ENCODE peak calls at places on chromosomes 4 and X, in five cellular contexts. One of them, this sample, is unnamed.

GRCh38 chrX:12390301-12390700 is 252.0 kb downstream of the FRMPD4 start:
- DNase-seq in neural crest cell: no peak
- DNase-seq in nephron progenitor cell: no peak
- DNase-seq in chondrocyte: no peak
- DNase-seq in psoas muscle: no peak
- DNase-seq in this sample: no peak

GRCh38 chr4:108483077-108483476 is 137.3 kb upstream of the RPL34 start:
- DNase-seq in neural crest cell: no peak
- DNase-seq in nephron progenitor cell: no peak
- DNase-seq in chondrocyte: no peak
- DNase-seq in psoas muscle: no peak
- DNase-seq in this sample: no peak

GRCh38 chr4:5054532-5054931 is 3.3 kb downstream of the STK32B start:
- DNase-seq in neural crest cell: no peak
- DNase-seq in nephron progenitor cell: no peak
- DNase-seq in chondrocyte: no peak
- DNase-seq in psoas muscle: no peak
- DNase-seq in this sample: no peak

GRCh38 chrX:117407449-117408170 is 709.0 kb downstream of the KLHL13 start:
- DNase-seq in neural crest cell: no peak
- DNase-seq in nephron progenitor cell: no peak
- DNase-seq in chondrocyte: no peak
- DNase-seq in psoas muscle: no peak
- DNase-seq in this sample: no peak

GRCh38 chr4:20252656-20253271 is 1.1 kb downstream of the SLIT2 start:
- DNase-seq in neural crest cell: peak
- DNase-seq in nephron progenitor cell: peak
- DNase-seq in chondrocyte: peak
- DNase-seq in psoas muscle: peak
- DNase-seq in this sample: peak

GRCh38 chr4:111028829-111029228 is 406.0 kb upstream of the PITX2 start:
- DNase-seq in neural crest cell: no peak
- DNase-seq in nephron progenitor cell: no peak
- DNase-seq in chondrocyte: no peak
- DNase-seq in psoas muscle: no peak
- DNase-seq in this sample: no peak

GRCh38 chr4:75737398-75737797 is 13.0 kb downstream of the USO1 start:
- DNase-seq in neural crest cell: no peak
- DNase-seq in nephron progenitor cell: no peak
- DNase-seq in chondrocyte: no peak
- DNase-seq in psoas muscle: no peak
- DNase-seq in this sample: no peak

GRCh38 chr4:2811830-2812599 is 19.1 kb downstream of the SH3BP2 start:
- DNase-seq in neural crest cell: peak
- DNase-seq in nephron progenitor cell: peak
- DNase-seq in chondrocyte: no peak
- DNase-seq in psoas muscle: peak
- DNase-seq in this sample: peak

GRCh38 chr4:74267998-74268606 is 40.2 kb upstream of the EPGN start:
- DNase-seq in neural crest cell: no peak
- DNase-seq in nephron progenitor cell: no peak
- DNase-seq in chondrocyte: no peak
- DNase-seq in psoas muscle: no peak
- DNase-seq in this sample: no peak

GRCh38 chr4:184476660-184477059 is 2.3 kb upstream of the IRF2 start:
- DNase-seq in neural crest cell: no peak
- DNase-seq in nephron progenitor cell: no peak
- DNase-seq in chondrocyte: no peak
- DNase-seq in psoas muscle: no peak
- DNase-seq in this sample: no peak

GRCh38 chr4:53586121-53586816 is 5.0 kb downstream of the LNX1 start:
- DNase-seq in neural crest cell: no peak
- DNase-seq in nephron progenitor cell: no peak
- DNase-seq in chondrocyte: no peak
- DNase-seq in psoas muscle: no peak
- DNase-seq in this sample: no peak

GRCh38 chr4:149746281-149746680 is 69.4 kb downstream of the IQCM start:
- DNase-seq in neural crest cell: no peak
- DNase-seq in nephron progenitor cell: no peak
- DNase-seq in chondrocyte: no peak
- DNase-seq in psoas muscle: no peak
- DNase-seq in this sample: no peak

GRCh38 chrX:109472939-109473713 is 8.8 kb downstream of the GUCY2F start:
- DNase-seq in neural crest cell: peak
- DNase-seq in nephron progenitor cell: peak
- DNase-seq in chondrocyte: no peak
- DNase-seq in psoas muscle: no peak
- DNase-seq in this sample: peak

GRCh38 chr4:151325320-151326246 is at the start of gene SH3D19:
- DNase-seq in neural crest cell: peak
- DNase-seq in nephron progenitor cell: peak
- DNase-seq in chondrocyte: peak
- DNase-seq in psoas muscle: peak
- DNase-seq in this sample: peak

GRCh38 chrX:153074262-153074899 is 2.1 kb downstream of the PNMA6A start:
- DNase-seq in neural crest cell: no peak
- DNase-seq in nephron progenitor cell: no peak
- DNase-seq in chondrocyte: no peak
- DNase-seq in psoas muscle: no peak
- DNase-seq in this sample: no peak

GRCh38 chr4:74546020-74546419 is 101.1 kb downstream of the AREG start:
- DNase-seq in neural crest cell: no peak
- DNase-seq in nephron progenitor cell: no peak
- DNase-seq in chondrocyte: no peak
- DNase-seq in psoas muscle: no peak
- DNase-seq in this sample: no peak

GRCh38 chr4:154822775-154823174 is 41.7 kb downstream of the RBM46 start:
- DNase-seq in neural crest cell: no peak
- DNase-seq in nephron progenitor cell: no peak
- DNase-seq in chondrocyte: no peak
- DNase-seq in psoas muscle: no peak
- DNase-seq in this sample: no peak

GRCh38 chr4:54677853-54678650 is 20.3 kb downstream of the KIT start:
- DNase-seq in neural crest cell: no peak
- DNase-seq in nephron progenitor cell: no peak
- DNase-seq in chondrocyte: no peak
- DNase-seq in psoas muscle: no peak
- DNase-seq in this sample: no peak

GRCh38 chr4:7472443-7473013 is 37.8 kb upstream of the PSAPL1 start:
- DNase-seq in neural crest cell: peak
- DNase-seq in nephron progenitor cell: peak
- DNase-seq in chondrocyte: no peak
- DNase-seq in psoas muscle: no peak
- DNase-seq in this sample: no peak

GRCh38 chrX:15816886-15817285 is 26.6 kb downstream of the ZRSR2 start:
- DNase-seq in neural crest cell: no peak
- DNase-seq in nephron progenitor cell: no peak
- DNase-seq in chondrocyte: no peak
- DNase-seq in psoas muscle: no peak
- DNase-seq in this sample: no peak

GRCh38 chrX:15815779-15816452 is 25.6 kb downstream of the ZRSR2 start:
- DNase-seq in neural crest cell: peak
- DNase-seq in nephron progenitor cell: peak
- DNase-seq in chondrocyte: no peak
- DNase-seq in psoas muscle: no peak
- DNase-seq in this sample: no peak

GRCh38 chrX:15820106-15821073 is 30.1 kb downstream of the ZRSR2 start:
- DNase-seq in neural crest cell: no peak
- DNase-seq in nephron progenitor cell: no peak
- DNase-seq in chondrocyte: no peak
- DNase-seq in psoas muscle: no peak
- DNase-seq in this sample: no peak

GRCh38 chrX:15814811-15815210 is 24.5 kb downstream of the ZRSR2 start:
- DNase-seq in neural crest cell: no peak
- DNase-seq in nephron progenitor cell: no peak
- DNase-seq in chondrocyte: no peak
- DNase-seq in psoas muscle: no peak
- DNase-seq in this sample: no peak

DNA sequence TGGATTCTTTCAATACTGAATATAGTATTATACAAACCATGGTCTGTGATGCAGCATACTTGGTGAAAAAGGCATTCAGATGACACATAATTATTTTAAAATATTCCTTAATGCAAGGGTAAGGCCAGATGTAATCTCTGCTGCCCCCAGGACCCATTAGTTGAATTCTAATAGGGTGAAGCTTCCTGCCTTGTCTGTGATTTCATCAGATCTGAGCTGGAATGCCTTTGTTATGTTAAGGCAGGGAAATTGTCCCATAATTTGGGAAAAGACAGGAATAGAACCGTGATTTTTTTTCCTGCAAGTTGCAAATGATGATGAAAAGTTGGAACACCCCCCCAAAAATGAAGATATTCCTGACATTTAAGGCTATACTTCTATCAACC is 26.2 kb downstream of the ZRSR2 start:
- DNase-seq in neural crest cell: no peak
- DNase-seq in nephron progenitor cell: no peak
- DNase-seq in chondrocyte: no peak
- DNase-seq in psoas muscle: no peak
- DNase-seq in this sample: no peak
- TF ChIP-seq CTCF in neural crest cell: no peak
- TF ChIP-seq CTCF in nephron progenitor cell: peak
- TF ChIP-seq CTCF in chondrocyte: no peak
- TF ChIP-seq CTCF in psoas muscle: no peak
- TF ChIP-seq CTCF in this sample: peak

GRCh38 chrX:45784590-45784989 is 583.9 kb upstream of the DIPK2B start:
- DNase-seq in neural crest cell: no peak
- DNase-seq in nephron progenitor cell: no peak
- DNase-seq in chondrocyte: no peak
- DNase-seq in psoas muscle: no peak
- DNase-seq in this sample: no peak

GRCh38 chrX:45783002-45783401 is 582.3 kb upstream of the DIPK2B start:
- DNase-seq in neural crest cell: no peak
- DNase-seq in nephron progenitor cell: no peak
- DNase-seq in chondrocyte: no peak
- DNase-seq in psoas muscle: no peak
- DNase-seq in this sample: no peak

GRCh38 chrX:45778621-45779020 is 577.9 kb upstream of the DIPK2B start:
- DNase-seq in neural crest cell: no peak
- DNase-seq in nephron progenitor cell: no peak
- DNase-seq in chondrocyte: no peak
- DNase-seq in psoas muscle: no peak
- DNase-seq in this sample: no peak

DNA sequence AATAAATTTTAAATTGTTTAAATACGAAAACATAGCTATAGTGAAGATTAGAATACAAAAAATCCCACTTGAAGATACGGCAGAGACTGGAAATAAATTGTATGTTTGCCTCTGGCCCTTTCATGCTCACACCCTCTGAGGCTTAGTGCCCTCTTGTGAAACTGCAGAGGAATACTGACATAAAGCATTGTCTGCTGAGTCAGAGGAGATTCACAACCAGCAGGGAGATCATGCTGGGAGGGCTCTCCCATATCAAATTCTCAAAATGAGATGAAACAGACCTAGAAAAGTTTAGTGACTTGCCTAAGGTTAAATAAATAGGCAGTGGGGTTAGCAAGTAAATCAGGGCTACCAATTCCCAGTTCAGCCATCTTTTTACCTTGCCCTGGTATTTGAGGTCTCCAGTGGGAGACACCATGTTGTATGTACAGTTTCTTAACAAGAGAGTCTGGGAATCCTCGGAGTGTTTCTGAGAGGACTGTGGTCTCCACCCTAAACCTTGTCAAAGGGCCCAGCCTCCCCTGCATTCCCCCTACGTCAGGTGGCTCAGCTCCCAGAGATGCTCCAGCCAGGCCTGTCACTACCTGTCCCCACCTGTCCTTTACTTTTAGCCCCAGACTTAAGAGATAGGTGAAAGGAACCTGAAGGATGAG is 581.4 kb upstream of the DIPK2B start:
- DNase-seq in neural crest cell: no peak
- DNase-seq in nephron progenitor cell: no peak
- DNase-seq in chondrocyte: no peak
- DNase-seq in psoas muscle: no peak
- DNase-seq in this sample: no peak
- TF ChIP-seq CTCF in neural crest cell: peak
- TF ChIP-seq CTCF in nephron progenitor cell: no peak
- TF ChIP-seq CTCF in chondrocyte: peak
- TF ChIP-seq CTCF in psoas muscle: peak
- TF ChIP-seq CTCF in this sample: no peak

GRCh38 chrX:47854474-47854873 is 17.8 kb downstream of the ZNF81 start:
- DNase-seq in neural crest cell: peak
- DNase-seq in nephron progenitor cell: peak
- DNase-seq in chondrocyte: no peak
- DNase-seq in psoas muscle: no peak
- DNase-seq in this sample: peak
- TF ChIP-seq CTCF in neural crest cell: peak
- TF ChIP-seq CTCF in nephron progenitor cell: peak
- TF ChIP-seq CTCF in chondrocyte: peak
- TF ChIP-seq CTCF in psoas muscle: peak
- TF ChIP-seq CTCF in this sample: no peak

DNA sequence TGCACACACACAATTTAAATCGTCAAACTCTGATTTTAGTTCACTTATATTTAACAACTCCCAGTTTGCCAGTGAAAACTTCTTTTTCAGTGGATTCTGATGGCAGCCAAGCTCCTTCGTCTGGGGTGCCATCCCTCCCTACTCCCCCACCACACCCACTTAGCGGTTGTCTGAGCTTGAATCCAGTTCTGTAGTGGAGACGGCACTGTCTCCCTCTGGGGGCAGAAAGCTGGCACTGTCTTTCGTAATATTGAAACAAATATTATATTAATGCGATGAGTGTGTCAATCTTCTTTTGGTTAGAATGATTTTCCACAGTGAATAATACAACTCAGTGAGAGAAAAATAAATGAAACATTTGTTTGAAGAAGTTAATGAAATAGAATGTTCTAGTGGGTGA is 5.4 kb downstream of the MEPE start:
- DNase-seq in neural crest cell: no peak
- DNase-seq in nephron progenitor cell: peak
- DNase-seq in chondrocyte: no peak
- DNase-seq in psoas muscle: no peak
- DNase-seq in this sample: peak
- TF ChIP-seq CTCF in neural crest cell: peak
- TF ChIP-seq CTCF in nephron progenitor cell: peak
- TF ChIP-seq CTCF in chondrocyte: peak
- TF ChIP-seq CTCF in psoas muscle: no peak
- TF ChIP-seq CTCF in this sample: no peak